ENCODE peak calls at places on chromosomes 5 and 9, in five cellular contexts. L is astrocyte, B is RWPE2, O is fibroblast of pulmonary artery, E is MM.1S. G is an unnamed sample.

GRCh38 chr5:178440163-178440545 is 150.0 kb downstream of the COL23A1 start:
- DNase-seq in E (no peak), L (no peak), O (no peak), B (no peak), G (no peak)

GRCh38 chr9:126696764-126697145 is 83.0 kb downstream of the LMX1B start:
- DNase-seq in E (no peak), O (no peak), L (no peak), B (no peak), G (peak)

GRCh38 chr9:109934499-109935214 is 154.7 kb downstream of the PALM2AKAP2 start:
- DNase-seq in O (peak), L (peak), E (no peak), B (no peak), G (no peak)

GRCh38 chr5:133612021-133612860 is at the start of gene FSTL4:
- DNase-seq in E (peak), L (no peak), O (no peak), B (no peak), G (no peak)

GRCh38 chr9:21454149-21454548 is 13.9 kb downstream of the IFNA1 start:
- DNase-seq in O (peak), B (no peak), E (no peak), L (peak), G (no peak)

GRCh38 chr9:34227445-34227844 is 48.6 kb downstream of the UBAP1 start:
- DNase-seq in O (peak), B (no peak), L (peak), E (no peak), G (no peak)

GRCh38 chr5:142091922-142092321 is 16.7 kb upstream of the NDFIP1 start:
- DNase-seq in B (no peak), E (no peak), O (no peak), L (no peak), G (no peak)

GRCh38 chr5:179453616-179454015 is 96.7 kb upstream of the RUFY1 start:
- DNase-seq in L (no peak), E (no peak), O (no peak), B (no peak), G (peak)

GRCh38 chr9:136690841-136691261 is 3.6 kb upstream of the AGPAT2 start:
- DNase-seq in O (no peak), E (no peak), B (no peak), L (no peak), G (no peak)

GRCh38 chr9:109901191-109901590 is 121.2 kb downstream of the PALM2AKAP2 start:
- DNase-seq in O (peak), B (no peak), L (peak), E (no peak), G (no peak)

GRCh38 chr5:125477586-125477975 is 731.1 kb upstream of the ZNF608 start:
- DNase-seq in B (no peak), E (no peak), L (no peak), O (no peak), G (no peak)

GRCh38 chr9:94870793-94871558 is 144.5 kb downstream of the AOPEP start:
- DNase-seq in B (no peak), E (peak), O (no peak), L (peak), G (no peak)

GRCh38 chr5:107832746-107833145 is 162.0 kb upstream of the EFNA5 start:
- DNase-seq in O (no peak), E (no peak), B (no peak), L (no peak), G (no peak)

GRCh38 chr5:127962491-127962890 is 121.1 kb upstream of the SLC12A2 start:
- DNase-seq in L (no peak), E (no peak), O (no peak), B (no peak), G (no peak)

GRCh38 chr5:39412995-39413394 is 11.8 kb downstream of the DAB2 start:
- DNase-seq in B (no peak), O (no peak), L (no peak), E (no peak), G (no peak)

GRCh38 chr9:111943746-111944145 is 47.1 kb downstream of the UGCG start:
- DNase-seq in L (no peak), B (no peak), O (no peak), E (no peak), G (no peak)

GRCh38 chr9:36485647-36486453 is 85.8 kb upstream of the RNF38 start:
- DNase-seq in L (no peak), E (no peak), O (no peak), B (no peak), G (no peak)

GRCh38 chr9:75896193-75896592 is 5.7 kb downstream of the PCSK5 start:
- DNase-seq in E (no peak), O (peak), L (no peak), B (no peak), G (no peak)

GRCh38 chr9:93653762-93654161 is 77.4 kb downstream of the PHF2 start:
- DNase-seq in B (peak), L (no peak), E (no peak), O (no peak), G (peak)

GRCh38 chr5:24735284-24735683 is 90.5 kb upstream of the CDH10 start:
- DNase-seq in E (no peak), B (no peak), O (no peak), L (no peak), G (no peak)

GRCh38 chr9:99563364-99563763 is 258.3 kb upstream of the NR4A3 start:
- DNase-seq in L (no peak), E (no peak), O (no peak), B (no peak), G (no peak)

GRCh38 chr5:143008809-143009521 is 238.8 kb downstream of the ARHGAP26 start:
- DNase-seq in E (peak), O (peak), L (peak), B (peak), G (no peak)

GRCh38 chr5:75465480-75465879 is 45.9 kb downstream of the CERT1 start:
- DNase-seq in O (peak), L (peak), E (no peak), B (no peak), G (no peak)

GRCh38 chr9:98860871-98861293 is 53.4 kb downstream of the GALNT12 start:
- DNase-seq in B (no peak), E (no peak), O (peak), L (peak), G (no peak)

GRCh38 chr5:14064841-14065240 is 78.3 kb upstream of the TRIO start:
- DNase-seq in O (no peak), E (no peak), B (no peak), L (peak), G (no peak)

GRCh38 chr5:63451188-63451587 is 511.1 kb downstream of the HTR1A start:
- DNase-seq in E (no peak), L (no peak), O (no peak), B (no peak), G (no peak)

GRCh38 chr5:99030871-99031440 is 102.1 kb upstream of the CHD1 start:
- DNase-seq in E (no peak), O (no peak), L (no peak), B (no peak), G (no peak)

GRCh38 chr5:114176356-114176755 is 185.5 kb upstream of the KCNN2 start:
- DNase-seq in B (no peak), E (no peak), O (peak), L (peak), G (no peak)

GRCh38 chr9:134885647-134886412 is 5.2 kb downstream of the FCN2 start:
- DNase-seq in O (no peak), B (no peak), L (no peak), E (no peak), G (peak)

GRCh38 chr5:141781910-141782309 is 96.3 kb downstream of the PCDH1 start:
- DNase-seq in O (no peak), E (no peak), L (no peak), B (no peak), G (no peak)

GRCh38 chr5:2750026-2750757 is 1.3 kb downstream of the IRX2 start:
- DNase-seq in L (no peak), B (no peak), E (no peak), O (no peak), G (no peak)

GRCh38 chr5:154871732-154872131 is 13.3 kb downstream of the CNOT8 start:
- DNase-seq in O (no peak), E (no peak), B (no peak), L (no peak), G (no peak)

GRCh38 chr5:154873791-154874331 is 15.4 kb downstream of the CNOT8 start:
- DNase-seq in O (no peak), B (no peak), E (no peak), L (no peak), G (no peak)

GRCh38 chr5:154866841-154867240 is 8.4 kb downstream of the CNOT8 start:
- DNase-seq in O (no peak), B (no peak), L (no peak), E (no peak), G (no peak)

GRCh38 chr5:154865466-154866184 is 7.2 kb downstream of the CNOT8 start:
- DNase-seq in B (no peak), E (no peak), L (no peak), O (peak), G (no peak)

GRCh38 chr5:154868702-154869101 is 10.3 kb downstream of the CNOT8 start:
- DNase-seq in L (no peak), E (no peak), O (no peak), B (no peak), G (no peak)
- TF ChIP-seq CTCF in L (no peak), E (no peak), O (no peak), B (peak), G (peak)

GRCh38 chr5:140114341-140115185 is 654 bp downstream of the PURA start:
- DNase-seq in L (peak), B (peak), E (peak), O (peak), G (peak)

GRCh38 chr5:140112685-140113179 is 1.2 kb upstream of the PURA start:
- DNase-seq in O (peak), B (no peak), L (peak), E (no peak), G (no peak)

GRCh38 chr5:140115186-140115500 is 1.2 kb downstream of the PURA start:
- DNase-seq in L (no peak), E (no peak), O (no peak), B (no peak), G (no peak)

GRCh38 chr5:140113180-140113698 is 670 bp upstream of the PURA start:
- DNase-seq in B (peak), O (no peak), E (no peak), L (no peak), G (no peak)

DNA sequence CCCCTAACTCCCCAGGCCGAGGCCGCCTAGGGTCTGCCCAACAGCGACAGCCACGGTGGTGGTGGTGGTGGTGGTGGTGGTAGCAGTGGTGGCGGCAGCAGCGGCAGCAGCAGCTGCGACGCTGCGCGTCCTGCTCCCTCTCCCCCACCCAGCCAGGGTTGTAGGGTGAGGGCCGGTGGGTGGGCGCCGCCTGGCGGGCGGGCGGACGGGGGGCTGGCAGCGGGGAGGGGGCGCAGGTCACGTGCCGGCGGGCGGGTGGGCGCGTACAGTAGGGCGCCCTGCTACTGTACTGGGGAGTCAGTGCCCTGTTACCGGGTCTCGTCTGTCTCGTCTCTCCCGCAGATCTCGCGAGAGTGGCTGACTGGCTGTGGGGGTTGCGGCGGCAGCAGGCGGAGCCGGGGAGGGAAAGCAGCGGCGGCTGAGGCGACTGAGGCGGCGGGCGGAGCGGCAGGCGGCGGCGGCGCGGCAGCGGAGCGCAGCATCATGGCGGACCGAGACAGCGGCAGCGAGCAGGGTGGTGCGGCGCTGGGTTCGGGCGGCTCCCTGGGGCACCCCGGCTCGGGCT is at the start of gene PURA:
- DNase-seq in L (peak), B (peak), E (peak), O (peak), G (peak)
- TF ChIP-seq CTCF in L (no peak), B (peak), E (peak), O (no peak), G (peak)

DNA sequence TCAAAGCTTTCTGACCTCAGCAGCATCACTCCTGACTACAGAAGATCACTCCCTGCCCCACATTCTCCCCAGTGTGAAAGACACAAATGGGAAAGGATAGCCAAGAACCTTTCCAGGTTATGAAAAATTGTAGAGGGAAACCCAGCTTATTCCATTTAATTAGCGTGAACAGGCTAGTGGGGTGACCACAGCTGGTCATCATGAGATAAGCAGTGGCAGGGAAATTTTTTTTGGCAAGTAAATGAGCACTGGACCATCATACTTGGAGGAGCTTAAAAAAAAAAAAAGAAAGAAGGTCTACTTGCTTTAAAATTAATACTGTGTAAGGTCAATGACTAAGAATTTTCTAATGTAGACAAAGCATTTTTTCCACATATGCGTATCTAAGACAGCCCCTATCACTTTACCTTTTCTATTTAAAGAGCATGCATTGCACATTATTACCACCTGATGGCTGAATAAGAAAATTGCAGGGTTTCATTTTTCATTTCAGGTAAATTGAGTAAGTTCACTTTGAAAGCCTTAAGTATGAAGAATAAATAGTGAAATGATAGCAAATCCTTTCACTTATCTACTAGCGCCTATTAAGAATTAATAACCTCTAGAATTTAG is 123.6 kb downstream of the ELAVL2 start:
- DNase-seq in O (no peak), L (peak), E (peak), B (no peak), G (no peak)
- TF ChIP-seq CTCF in O (no peak), L (peak), E (peak), B (peak), G (peak)

GRCh38 chr5:34656001-34656699 is at the start of gene RAI14:
- DNase-seq in B (peak), O (peak), E (peak), L (peak), G (peak)

GRCh38 chr5:34657550-34657921 is 1.4 kb downstream of the RAI14 start:
- DNase-seq in O (peak), B (peak), L (peak), E (no peak), G (no peak)

GRCh38 chr5:34659168-34659567 is 3.0 kb downstream of the RAI14 start:
- DNase-seq in O (no peak), E (no peak), B (no peak), L (no peak), G (no peak)

GRCh38 chr5:34656700-34657549 is 797 bp downstream of the RAI14 start:
- DNase-seq in O (no peak), L (no peak), E (no peak), B (no peak), G (peak)

DNA sequence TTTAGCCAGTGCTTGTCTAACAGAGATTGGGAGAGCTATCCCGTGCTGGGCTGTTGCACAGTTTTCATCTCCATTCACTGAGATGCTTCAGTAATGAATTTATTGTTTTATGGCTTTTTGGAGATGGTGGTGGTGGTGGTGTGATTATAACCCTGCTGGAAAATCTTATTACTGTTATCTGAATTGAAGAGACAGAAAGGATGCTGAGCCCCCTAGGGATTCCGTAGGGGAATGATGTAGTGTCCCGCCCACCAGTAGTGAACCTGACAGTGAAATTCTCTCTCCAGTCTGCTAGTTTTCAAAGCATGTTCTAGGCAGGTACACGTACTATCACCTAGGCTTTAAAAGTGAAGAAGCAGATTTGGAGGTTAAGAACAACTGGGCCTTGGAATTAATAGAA is 1.9 kb downstream of the RAI14 start:
- DNase-seq in E (no peak), L (peak), O (peak), B (no peak), G (no peak)
- TF ChIP-seq CTCF in E (no peak), L (peak), O (peak), B (peak), G (no peak)

G was measured in chondrocyte.